ENCODE peak calls at places on chromosome 6, in four cellular contexts. N, S, Y and A are unnamed samples.

GRCh38 chr6:51839975-51840374 is 247.4 kb downstream of the PKHD1 start:
- DNase-seq in N (no peak), S (no peak), Y (no peak), A (no peak)

GRCh38 chr6:111604259-111605099 is 1.2 kb downstream of the TRAF3IP2 start:
- DNase-seq in N (peak), S (peak), Y (peak), A (peak)

GRCh38 chr6:38262041-38262440 is 377.7 kb downstream of the BTBD9 start:
- DNase-seq in N (no peak), S (peak), Y (peak), A (no peak)

GRCh38 chr6:47741807-47742206 is 40.0 kb upstream of the OPN5 start:
- DNase-seq in N (no peak), S (no peak), Y (peak), A (no peak)

GRCh38 chr6:117555882-117556498 is 46.3 kb downstream of the GOPC start:
- DNase-seq in N (peak), S (peak), Y (peak), A (peak)

GRCh38 chr6:33698494-33698893 is 13.0 kb downstream of the UQCC2 start:
- DNase-seq in N (no peak), S (no peak), Y (no peak), A (no peak)

GRCh38 chr6:41705996-41706835 is 29.2 kb downstream of the TFEB start:
- DNase-seq in N (peak), S (peak), Y (peak), A (no peak)

GRCh38 chr6:164826831-164827468 is 482.5 kb downstream of the C6orf118 start:
- DNase-seq in N (no peak), S (no peak), Y (no peak), A (no peak)

GRCh38 chr6:51541847-51542246 is 545.6 kb downstream of the PKHD1 start:
- DNase-seq in N (peak), S (no peak), Y (no peak), A (no peak)

GRCh38 chr6:131875647-131876046 is 67.8 kb downstream of the ENPP1 start:
- DNase-seq in N (no peak), S (no peak), Y (no peak), A (no peak)

GRCh38 chr6:129749749-129750120 is 39.8 kb upstream of the ARHGAP18 start:
- DNase-seq in N (no peak), S (peak), Y (peak), A (no peak)

GRCh38 chr6:47335456-47335855 is 25.8 kb upstream of the TNFRSF21 start:
- DNase-seq in N (no peak), S (no peak), Y (no peak), A (no peak)

GRCh38 chr6:153328194-153328593 is 197.1 kb upstream of the RGS17 start:
- DNase-seq in N (no peak), S (no peak), Y (no peak), A (peak)

GRCh38 chr6:131628726-131629125 is 684 bp upstream of the MED23 start:
- DNase-seq in N (no peak), S (peak), Y (peak), A (no peak)

GRCh38 chr6:21556506-21556905 is 37.0 kb upstream of the SOX4 start:
- DNase-seq in N (no peak), S (no peak), Y (no peak), A (no peak)

GRCh38 chr6:16265351-16266341 is 27.3 kb downstream of the GMPR start:
- DNase-seq in N (no peak), S (no peak), Y (no peak), A (no peak)

GRCh38 chr6:47934023-47934422 is 152.2 kb downstream of the OPN5 start:
- DNase-seq in N (no peak), S (no peak), Y (no peak), A (no peak)

GRCh38 chr6:22236626-22237414 is 60.0 kb downstream of the PRL start:
- DNase-seq in N (no peak), S (peak), Y (peak), A (no peak)

GRCh38 chr6:143843689-143844405 is 709 bp downstream of the LTV1 start:
- DNase-seq in N (peak), S (peak), Y (peak), A (no peak)

GRCh38 chr6:112362027-112362795 is 15.1 kb downstream of the RFPL4B start:
- DNase-seq in N (no peak), S (no peak), Y (no peak), A (peak)

GRCh38 chr6:136826216-136826615 is 3.8 kb downstream of the PEX7 start:
- DNase-seq in N (no peak), S (no peak), Y (no peak), A (no peak)

GRCh38 chr6:137637161-137637560 is 143.0 kb upstream of the OLIG3 start:
- DNase-seq in N (no peak), S (peak), Y (peak), A (peak)

GRCh38 chr6:14074723-14075503 is 42.7 kb upstream of the CD83 start:
- DNase-seq in N (no peak), S (peak), Y (peak), A (peak)

GRCh38 chr6:19477563-19477962 is 359.6 kb upstream of the ID4 start:
- DNase-seq in N (no peak), S (no peak), Y (no peak), A (peak)

GRCh38 chr6:168239374-168239773 is 80.2 kb downstream of the DACT2 start:
- DNase-seq in N (no peak), S (no peak), Y (peak), A (no peak)

GRCh38 chr6:447381-448165 is 56.0 kb downstream of the IRF4 start:
- DNase-seq in N (no peak), S (no peak), Y (no peak), A (no peak)

GRCh38 chr6:165019681-165020080 is 289.7 kb downstream of the C6orf118 start:
- DNase-seq in N (no peak), S (no peak), Y (no peak), A (no peak)

GRCh38 chr6:151475653-151476523 is 17.9 kb upstream of the CCDC170 start:
- DNase-seq in N (peak), S (peak), Y (peak), A (peak)

GRCh38 chr6:30684386-30685156 is 1.9 kb downstream of the PPP1R18 start:
- DNase-seq in N (no peak), S (peak), Y (peak), A (no peak)

GRCh38 chr6:127858992-127859391 is 41.9 kb downstream of the THEMIS start:
- DNase-seq in N (no peak), S (no peak), Y (no peak), A (no peak)

GRCh38 chr6:41321183-41321582 is 14.2 kb upstream of the NCR2 start:
- DNase-seq in N (no peak), S (no peak), Y (no peak), A (no peak)

GRCh38 chr6:34919651-34920050 is 30.6 kb downstream of the ANKS1A start:
- DNase-seq in N (no peak), S (no peak), Y (peak), A (no peak)

GRCh38 chr6:25250878-25251277 is 28.3 kb upstream of the CARMIL1 start:
- DNase-seq in N (no peak), S (no peak), Y (peak), A (no peak)

GRCh38 chr6:127518710-127519468 is at the start of gene MTCL3:
- DNase-seq in N (peak), S (peak), Y (peak), A (no peak)

GRCh38 chr6:90478278-90478677 is 108.6 kb downstream of the MAP3K7 start:
- DNase-seq in N (peak), S (no peak), Y (no peak), A (no peak)

GRCh38 chr6:160103825-160104100 is 17.9 kb upstream of the SLC22A1 start:
- DNase-seq in N (no peak), S (no peak), Y (no peak), A (no peak)

GRCh38 chr6:94323853-94324252 is 904.5 kb upstream of the EPHA7 start:
- DNase-seq in N (peak), S (no peak), Y (peak), A (no peak)

GRCh38 chr6:56865081-56865875 is 89.6 kb upstream of the BEND6 start:
- DNase-seq in N (no peak), S (no peak), Y (no peak), A (no peak)

GRCh38 chr6:56860466-56860865 is 94.4 kb upstream of the BEND6 start:
- DNase-seq in N (no peak), S (peak), Y (peak), A (no peak)

GRCh38 chr6:56862415-56863175 is 92.3 kb upstream of the BEND6 start:
- DNase-seq in N (no peak), S (peak), Y (peak), A (peak)

GRCh38 chr6:56864171-56864616 is 90.7 kb upstream of the BEND6 start:
- DNase-seq in N (no peak), S (peak), Y (no peak), A (no peak)

DNA sequence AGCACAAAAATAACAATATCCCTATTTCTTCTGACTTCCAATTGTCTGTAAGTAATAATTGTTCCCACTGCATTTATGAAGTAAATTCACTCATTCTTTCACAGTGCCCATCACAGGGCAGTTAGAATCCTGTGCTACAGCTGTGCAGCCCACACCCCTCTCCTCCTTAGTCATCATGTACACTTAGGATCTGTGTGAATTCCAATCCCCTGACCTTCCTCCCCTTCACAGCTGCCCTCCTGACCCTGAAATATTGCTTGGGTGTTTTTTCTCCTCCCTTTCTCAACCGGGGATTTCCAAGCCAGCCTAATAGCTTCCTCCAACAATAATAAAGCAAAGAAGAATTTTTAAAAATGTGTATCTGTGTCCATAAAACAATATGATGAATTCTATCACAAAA is 91.5 kb upstream of the BEND6 start:
- DNase-seq in N (no peak), S (peak), Y (peak), A (peak)
- H3K9ac ChIP-seq in N (no peak), S (peak), Y (peak), A (no peak)

GRCh38 chr6:158517038-158517437 is 42.9 kb upstream of the TMEM181 start:
- DNase-seq in N (no peak), S (no peak), Y (no peak), A (no peak)
- H3K9ac ChIP-seq in N (no peak), S (no peak), Y (no peak), A (no peak)

GRCh38 chr6:3591970-3592369 is 135.1 kb upstream of the SLC22A23 start:
- DNase-seq in N (no peak), S (no peak), Y (no peak), A (no peak)

GRCh38 chr6:3596736-3597135 is 139.9 kb upstream of the SLC22A23 start:
- DNase-seq in N (no peak), S (no peak), Y (no peak), A (no peak)

GRCh38 chr6:3593161-3593560 is 136.3 kb upstream of the SLC22A23 start:
- DNase-seq in N (no peak), S (no peak), Y (no peak), A (no peak)

GRCh38 chr6:3594196-3594595 is 137.3 kb upstream of the SLC22A23 start:
- DNase-seq in N (no peak), S (no peak), Y (no peak), A (no peak)

GRCh38 chr6:3592371-3592941 is 135.6 kb upstream of the SLC22A23 start:
- DNase-seq in N (no peak), S (peak), Y (peak), A (peak)
- H3K9ac ChIP-seq in N (no peak), S (no peak), Y (peak), A (no peak)

DNA sequence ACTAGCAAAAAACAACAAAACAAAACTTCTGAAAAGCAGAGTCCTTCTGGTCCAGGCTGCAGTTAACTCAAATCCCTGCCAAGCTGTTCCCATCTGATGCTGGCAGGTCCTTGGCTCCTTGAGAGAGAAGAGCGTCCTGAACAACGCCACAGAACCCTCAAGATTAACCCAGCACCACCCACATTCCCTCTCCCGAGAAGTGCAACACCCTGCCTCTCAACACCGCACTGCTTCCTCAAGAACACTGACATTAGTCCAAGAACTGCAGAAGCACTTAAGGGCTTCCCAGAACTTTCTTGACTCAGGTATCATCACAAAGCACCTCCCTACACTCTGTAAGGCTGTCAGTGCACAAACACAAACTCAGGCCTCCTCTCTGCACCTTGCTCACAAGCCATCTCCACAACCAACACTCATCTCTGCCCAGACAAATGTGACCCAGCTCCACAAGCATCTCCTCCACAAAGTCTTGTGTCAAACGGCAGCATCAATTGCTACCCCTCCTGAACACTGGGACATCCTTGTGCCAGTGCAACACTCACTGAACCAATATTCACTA is 7.5 kb downstream of the MRPL14 start:
- DNase-seq in N (no peak), S (no peak), Y (no peak), A (no peak)
- H3K9ac ChIP-seq in N (no peak), S (no peak), Y (peak), A (no peak)

DNA sequence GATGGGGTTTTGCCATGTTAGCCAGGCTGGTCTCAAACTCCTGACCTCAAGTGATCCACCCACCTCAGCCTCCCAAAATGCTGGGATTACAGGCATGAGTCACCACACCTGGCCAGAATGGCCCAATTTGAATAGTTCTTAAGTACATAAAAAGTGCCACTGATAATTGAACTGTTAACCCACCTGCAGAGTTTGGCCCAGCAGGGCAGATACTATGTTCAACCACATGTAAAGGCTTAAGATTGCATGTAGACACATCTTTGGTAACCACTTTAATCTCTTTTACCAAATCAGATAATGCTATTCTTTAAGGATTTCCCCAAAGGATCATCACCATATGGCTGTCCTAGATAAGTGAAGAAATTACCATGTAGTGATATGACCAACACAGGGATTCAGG is 21.3 kb upstream of the SGK1 start:
- DNase-seq in N (no peak), S (no peak), Y (no peak), A (no peak)
- H3K9ac ChIP-seq in N (no peak), S (no peak), Y (no peak), A (no peak)

GRCh38 chr6:157983439-157984119 is 1.9 kb downstream of the SYNJ2 start:
- DNase-seq in N (no peak), S (peak), Y (no peak), A (no peak)
- H3K9ac ChIP-seq in N (no peak), S (no peak), Y (peak), A (no peak)